ENCODE peak calls at places on chromosomes 13 and 19, in nine cellular contexts. One of them, this sample, is unnamed.

GRCh38 chr19:48194041-48194871 is 23.8 kb downstream of the ZSWIM9 start:
- DNase-seq in tibial nerve: no peak
- DNase-seq in A549: no peak
- DNase-seq in suprapubic skin: no peak
- DNase-seq in adrenal gland: no peak
- DNase-seq in heart left ventricle: no peak
- DNase-seq in sigmoid colon: no peak
- DNase-seq in Peyer's patch: no peak
- DNase-seq in transverse colon: no peak
- DNase-seq in this sample: peak; percentile 54

GRCh38 chr19:52296773-52297600 is at the start of gene ZNF480:
- DNase-seq in Peyer's patch: peak; percentile 90
- DNase-seq in A549: peak; percentile 82
- DNase-seq in adrenal gland: peak; percentile 91
- DNase-seq in heart left ventricle: peak; percentile 88
- DNase-seq in sigmoid colon: peak; percentile 92
- DNase-seq in tibial nerve: peak; percentile 75
- DNase-seq in transverse colon: peak; percentile 89
- DNase-seq in suprapubic skin: peak; percentile 90
- DNase-seq in this sample: peak; percentile 84

GRCh38 chr19:42048992-42049391 is 21.0 kb downstream of the GRIK5 start:
- DNase-seq in heart left ventricle: no peak
- DNase-seq in transverse colon: peak; percentile 32
- DNase-seq in sigmoid colon: no peak
- DNase-seq in suprapubic skin: no peak
- DNase-seq in A549: no peak
- DNase-seq in Peyer's patch: no peak
- DNase-seq in tibial nerve: no peak
- DNase-seq in adrenal gland: no peak
- DNase-seq in this sample: no peak

GRCh38 chr19:2353895-2354592 is 6.0 kb upstream of the TMPRSS9 start:
- DNase-seq in adrenal gland: no peak
- DNase-seq in Peyer's patch: peak; percentile 50
- DNase-seq in transverse colon: no peak
- DNase-seq in A549: no peak
- DNase-seq in sigmoid colon: no peak
- DNase-seq in tibial nerve: no peak
- DNase-seq in suprapubic skin: no peak
- DNase-seq in heart left ventricle: no peak
- DNase-seq in this sample: no peak

GRCh38 chr19:13881231-13881691 is 4.3 kb downstream of the NANOS3 start:
- DNase-seq in tibial nerve: no peak
- DNase-seq in heart left ventricle: no peak
- DNase-seq in A549: no peak
- DNase-seq in suprapubic skin: no peak
- DNase-seq in adrenal gland: no peak
- DNase-seq in transverse colon: no peak
- DNase-seq in sigmoid colon: no peak
- DNase-seq in Peyer's patch: no peak
- DNase-seq in this sample: no peak

GRCh38 chr13:46097663-46098062 is 7.2 kb downstream of the CPB2 start:
- DNase-seq in heart left ventricle: no peak
- DNase-seq in suprapubic skin: no peak
- DNase-seq in A549: no peak
- DNase-seq in adrenal gland: no peak
- DNase-seq in sigmoid colon: no peak
- DNase-seq in transverse colon: no peak
- DNase-seq in Peyer's patch: no peak
- DNase-seq in tibial nerve: no peak
- DNase-seq in this sample: no peak

GRCh38 chr19:11964858-11965645 is at the start of gene ZNF763:
- DNase-seq in heart left ventricle: peak; percentile 94
- DNase-seq in transverse colon: peak; percentile 98
- DNase-seq in adrenal gland: peak; percentile 95
- DNase-seq in A549: no peak
- DNase-seq in sigmoid colon: peak; percentile 97
- DNase-seq in Peyer's patch: peak; percentile 96
- DNase-seq in suprapubic skin: peak; percentile 96
- DNase-seq in tibial nerve: peak; percentile 95
- DNase-seq in this sample: peak; percentile 91

GRCh38 chr13:41463823-41464602 is 6.7 kb downstream of the RGCC start:
- DNase-seq in tibial nerve: no peak
- DNase-seq in sigmoid colon: no peak
- DNase-seq in heart left ventricle: no peak
- DNase-seq in adrenal gland: no peak
- DNase-seq in Peyer's patch: no peak
- DNase-seq in transverse colon: peak; percentile 20
- DNase-seq in suprapubic skin: no peak
- DNase-seq in A549: no peak
- DNase-seq in this sample: peak; percentile 96

GRCh38 chr19:48400018-48400742 is 6.7 kb downstream of the GRIN2D start:
- DNase-seq in sigmoid colon: peak; percentile 67
- DNase-seq in transverse colon: peak; percentile 60
- DNase-seq in heart left ventricle: no peak
- DNase-seq in adrenal gland: peak; percentile 67
- DNase-seq in A549: peak; percentile 89
- DNase-seq in tibial nerve: peak; percentile 37
- DNase-seq in suprapubic skin: peak; percentile 82
- DNase-seq in Peyer's patch: no peak
- DNase-seq in this sample: peak; percentile 59

GRCh38 chr13:51849145-51850101 is 4.4 kb upstream of the TMEM272 start:
- DNase-seq in suprapubic skin: no peak
- DNase-seq in transverse colon: no peak
- DNase-seq in tibial nerve: no peak
- DNase-seq in adrenal gland: no peak
- DNase-seq in Peyer's patch: no peak
- DNase-seq in A549: peak; percentile 14
- DNase-seq in sigmoid colon: no peak
- DNase-seq in heart left ventricle: no peak
- DNase-seq in this sample: peak; percentile 19

GRCh38 chr13:94419304-94419943 is 60.1 kb downstream of the DCT start:
- DNase-seq in heart left ventricle: no peak
- DNase-seq in tibial nerve: no peak
- DNase-seq in transverse colon: no peak
- DNase-seq in Peyer's patch: no peak
- DNase-seq in A549: no peak
- DNase-seq in adrenal gland: no peak
- DNase-seq in suprapubic skin: no peak
- DNase-seq in sigmoid colon: no peak
- DNase-seq in this sample: peak; percentile 32

GRCh38 chr13:110444226-110444653 is 117.3 kb downstream of the RAB20 start:
- DNase-seq in sigmoid colon: peak; percentile 83
- DNase-seq in heart left ventricle: no peak
- DNase-seq in Peyer's patch: no peak
- DNase-seq in tibial nerve: no peak
- DNase-seq in adrenal gland: peak; percentile 55
- DNase-seq in transverse colon: no peak
- DNase-seq in suprapubic skin: no peak
- DNase-seq in A549: no peak
- DNase-seq in this sample: no peak

GRCh38 chr13:97275775-97276501 is 53.8 kb downstream of the MBNL2 start:
- DNase-seq in Peyer's patch: no peak
- DNase-seq in suprapubic skin: no peak
- DNase-seq in sigmoid colon: no peak
- DNase-seq in heart left ventricle: no peak
- DNase-seq in adrenal gland: no peak
- DNase-seq in tibial nerve: no peak
- DNase-seq in A549: no peak
- DNase-seq in transverse colon: no peak
- DNase-seq in this sample: no peak
- TF ChIP-seq POLR2A in Peyer's patch: no peak
- TF ChIP-seq POLR2A in suprapubic skin: no peak
- TF ChIP-seq POLR2A in sigmoid colon: no peak
- TF ChIP-seq POLR2A in heart left ventricle: no peak
- TF ChIP-seq POLR2A in adrenal gland: no peak
- TF ChIP-seq POLR2A in tibial nerve: no peak
- TF ChIP-seq POLR2A in A549: no peak
- TF ChIP-seq POLR2A in transverse colon: no peak
- TF ChIP-seq POLR2A in this sample: no peak

GRCh38 chr19:45406165-45406956 is at the start of gene POLR1G:
- DNase-seq in heart left ventricle: peak; percentile 81
- DNase-seq in adrenal gland: peak; percentile 81
- DNase-seq in sigmoid colon: peak; percentile 89
- DNase-seq in A549: peak; percentile 92
- DNase-seq in suprapubic skin: peak; percentile 88
- DNase-seq in transverse colon: peak; percentile 84
- DNase-seq in Peyer's patch: peak; percentile 88
- DNase-seq in tibial nerve: no peak
- DNase-seq in this sample: peak; percentile 91

GRCh38 chr19:45403781-45404556 is 900 bp downstream of the PPP1R13L start:
- DNase-seq in Peyer's patch: peak; percentile 77
- DNase-seq in suprapubic skin: peak; percentile 81
- DNase-seq in sigmoid colon: peak; percentile 73
- DNase-seq in adrenal gland: peak; percentile 74
- DNase-seq in transverse colon: peak; percentile 82
- DNase-seq in heart left ventricle: peak; percentile 70
- DNase-seq in tibial nerve: no peak
- DNase-seq in A549: peak; percentile 80
- DNase-seq in this sample: peak; percentile 74

GRCh38 chr19:45406957-45407375 is 522 bp downstream of the POLR1G start:
- DNase-seq in suprapubic skin: no peak
- DNase-seq in Peyer's patch: no peak
- DNase-seq in transverse colon: no peak
- DNase-seq in tibial nerve: no peak
- DNase-seq in heart left ventricle: no peak
- DNase-seq in adrenal gland: no peak
- DNase-seq in A549: no peak
- DNase-seq in sigmoid colon: no peak
- DNase-seq in this sample: peak; percentile 54

GRCh38 chr19:45404557-45405434 is at the start of gene PPP1R13L:
- DNase-seq in transverse colon: peak; percentile 94
- DNase-seq in suprapubic skin: peak; percentile 94
- DNase-seq in sigmoid colon: peak; percentile 92
- DNase-seq in A549: peak; percentile 96
- DNase-seq in heart left ventricle: peak; percentile 88
- DNase-seq in adrenal gland: peak; percentile 92
- DNase-seq in Peyer's patch: peak; percentile 93
- DNase-seq in tibial nerve: no peak
- DNase-seq in this sample: no peak

DNA sequence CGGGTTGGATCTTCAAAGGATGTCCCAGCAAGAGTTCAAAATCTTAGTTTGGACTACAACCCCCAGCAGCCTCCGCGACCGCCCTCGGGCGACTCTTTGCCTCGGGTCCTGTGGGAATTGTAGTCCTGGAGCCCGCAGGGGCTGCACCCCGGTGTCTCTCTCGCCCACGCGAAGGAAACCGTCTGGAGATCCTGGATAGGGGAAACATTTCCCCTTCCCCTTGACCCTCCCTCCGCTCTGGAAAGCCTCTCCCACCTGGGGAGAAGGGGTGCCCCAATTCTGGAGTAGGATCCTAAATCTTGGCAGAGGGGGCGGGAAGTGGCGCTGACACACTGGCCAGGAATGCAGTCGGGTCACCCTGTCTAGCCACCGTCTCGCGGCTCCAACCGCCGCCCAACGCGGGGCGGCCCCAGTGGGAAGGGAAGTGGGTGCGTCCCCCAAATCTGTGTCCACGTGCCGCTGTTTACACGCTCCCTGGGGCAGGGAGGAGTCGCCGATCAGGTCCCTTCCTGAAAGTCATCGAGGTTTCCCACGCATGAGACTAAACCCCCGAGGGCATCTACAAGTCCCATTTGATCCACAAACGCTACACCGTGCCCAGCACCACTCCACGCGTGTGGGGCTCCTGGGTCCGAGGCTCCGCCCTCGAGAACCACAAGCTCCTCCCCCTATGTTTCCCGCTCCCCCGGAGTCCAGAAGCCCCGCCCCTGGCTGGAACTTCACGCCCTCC is 731 bp upstream of the PPP1R13L start:
- DNase-seq in Peyer's patch: peak; percentile 90
- DNase-seq in sigmoid colon: peak; percentile 94
- DNase-seq in suprapubic skin: peak; percentile 96
- DNase-seq in A549: peak; percentile 94
- DNase-seq in transverse colon: peak; percentile 92
- DNase-seq in heart left ventricle: peak; percentile 92
- DNase-seq in tibial nerve: peak; percentile 71
- DNase-seq in adrenal gland: peak; percentile 95
- DNase-seq in this sample: peak; percentile 90
- TF ChIP-seq POLR2A in Peyer's patch: no peak
- TF ChIP-seq POLR2A in sigmoid colon: peak; percentile 12
- TF ChIP-seq POLR2A in suprapubic skin: no peak
- TF ChIP-seq POLR2A in A549: peak; percentile 12
- TF ChIP-seq POLR2A in transverse colon: no peak
- TF ChIP-seq POLR2A in heart left ventricle: peak; percentile 23
- TF ChIP-seq POLR2A in tibial nerve: no peak
- TF ChIP-seq POLR2A in adrenal gland: no peak
- TF ChIP-seq POLR2A in this sample: peak; percentile 16

DNA sequence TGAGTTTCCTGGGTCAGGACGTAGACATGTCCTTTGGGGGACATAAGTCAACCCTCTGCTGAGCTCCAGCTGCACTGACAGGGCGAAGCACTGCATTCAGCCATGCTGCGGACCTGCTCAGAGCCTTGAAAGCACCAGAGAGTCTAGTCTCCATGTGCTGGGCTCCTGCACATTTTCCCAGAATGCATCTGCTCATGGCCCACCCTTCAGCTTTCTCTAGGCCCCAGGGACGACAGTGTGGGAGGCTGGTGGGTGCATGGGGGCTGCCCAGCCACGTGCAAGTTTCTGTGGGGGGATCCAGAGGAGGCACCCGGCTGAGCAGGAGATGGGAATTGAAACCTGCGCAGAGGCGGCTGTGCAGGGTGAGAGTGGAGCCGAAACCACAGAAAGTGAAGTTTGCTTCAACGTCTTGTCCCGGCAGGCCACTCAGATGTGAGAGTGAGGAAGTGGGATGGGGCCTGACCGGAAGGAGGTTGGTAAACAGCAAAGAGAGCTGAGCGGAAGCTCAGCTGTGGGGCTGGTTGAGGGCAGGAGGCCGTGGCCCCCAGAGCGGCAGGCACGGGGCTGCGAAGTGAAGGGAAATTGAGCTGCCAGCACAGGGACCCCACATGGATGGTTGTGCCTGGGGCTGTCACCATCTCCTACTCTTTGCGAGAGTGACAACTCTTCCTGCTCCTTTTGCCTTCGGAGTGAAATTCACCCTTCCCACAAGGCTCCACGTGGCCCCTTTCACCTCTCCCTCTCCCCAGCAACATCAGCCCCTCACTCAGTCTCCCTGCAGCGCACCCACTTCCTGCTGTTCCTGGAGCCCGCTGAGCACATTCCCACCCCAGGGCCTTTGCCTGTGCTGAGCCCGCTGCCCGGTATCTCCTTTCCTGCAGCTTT is 11.8 kb downstream of the PGLS start:
- DNase-seq in A549: no peak
- DNase-seq in adrenal gland: no peak
- DNase-seq in suprapubic skin: no peak
- DNase-seq in tibial nerve: no peak
- DNase-seq in Peyer's patch: no peak
- DNase-seq in transverse colon: peak; percentile 73
- DNase-seq in heart left ventricle: peak; percentile 59
- DNase-seq in sigmoid colon: peak; percentile 74
- DNase-seq in this sample: no peak
- TF ChIP-seq POLR2A in A549: no peak
- TF ChIP-seq POLR2A in adrenal gland: no peak
- TF ChIP-seq POLR2A in suprapubic skin: no peak
- TF ChIP-seq POLR2A in tibial nerve: no peak
- TF ChIP-seq POLR2A in Peyer's patch: no peak
- TF ChIP-seq POLR2A in transverse colon: no peak
- TF ChIP-seq POLR2A in heart left ventricle: no peak
- TF ChIP-seq POLR2A in sigmoid colon: no peak
- TF ChIP-seq POLR2A in this sample: no peak

GRCh38 chr13:107886118-107886517 is 329.2 kb downstream of the LIG4 start:
- DNase-seq in heart left ventricle: no peak
- DNase-seq in transverse colon: no peak
- DNase-seq in sigmoid colon: no peak
- DNase-seq in A549: no peak
- DNase-seq in Peyer's patch: no peak
- DNase-seq in adrenal gland: no peak
- DNase-seq in suprapubic skin: no peak
- DNase-seq in tibial nerve: no peak
- DNase-seq in this sample: no peak
- TF ChIP-seq POLR2A in heart left ventricle: no peak
- TF ChIP-seq POLR2A in transverse colon: no peak
- TF ChIP-seq POLR2A in sigmoid colon: no peak
- TF ChIP-seq POLR2A in A549: no peak
- TF ChIP-seq POLR2A in Peyer's patch: no peak
- TF ChIP-seq POLR2A in adrenal gland: no peak
- TF ChIP-seq POLR2A in suprapubic skin: no peak
- TF ChIP-seq POLR2A in tibial nerve: no peak
- TF ChIP-seq POLR2A in this sample: no peak